ENCODE peak calls at places on chromosomes 1 and 21, in four cellular contexts. F is AG10803, M is ovary, H is psoas muscle. Y is an unnamed sample.

GRCh38 chr1:162088281-162088969 is 18.9 kb downstream of the NOS1AP start:
- DNase-seq in F (no peak), M (no peak), H (no peak), Y (no peak)

GRCh38 chr1:119038363-119038762 is 50.2 kb upstream of the TBX15 start:
- DNase-seq in F (no peak), M (no peak), H (no peak), Y (no peak)

GRCh38 chr1:20448626-20449215 is 37.3 kb downstream of the CAMK2N1 start:
- DNase-seq in F (no peak), M (no peak), H (no peak), Y (no peak)

GRCh38 chr1:58785424-58786058 is 1.7 kb upstream of the JUN start:
- DNase-seq in F (peak; percentile 70), M (no peak), H (peak; percentile 24), Y (peak; percentile 77)

GRCh38 chr1:18554597-18554996 is 73.9 kb downstream of the KLHDC7A start:
- DNase-seq in F (no peak), M (no peak), H (no peak), Y (no peak)

GRCh38 chr1:228287541-228288425 is 79.9 kb downstream of the OBSCN start:
- DNase-seq in F (no peak), M (no peak), H (peak; percentile 7), Y (peak; percentile 56)

GRCh38 chr1:75791022-75791421 is 5.0 kb downstream of the RABGGTB start:
- DNase-seq in F (no peak), M (no peak), H (no peak), Y (no peak)

GRCh38 chr1:212958175-212958574 is 7.8 kb downstream of the VASH2 start:
- DNase-seq in F (no peak), M (no peak), H (no peak), Y (no peak)

GRCh38 chr21:14480601-14481000 is 65.5 kb downstream of the SAMSN1 start:
- DNase-seq in F (no peak), M (no peak), H (no peak), Y (no peak)

GRCh38 chr21:23725576-23725975 is 1881.7 kb downstream of the MRPL39 start:
- DNase-seq in F (no peak), M (no peak), H (no peak), Y (no peak)
- TF ChIP-seq CTCF in F (no peak), M (no peak), H (no peak), Y (no peak)

GRCh38 chr1:31152181-31152768 is 86.8 kb upstream of the PUM1 start:
- DNase-seq in F (peak; percentile 71), M (no peak), H (no peak), Y (no peak)
- TF ChIP-seq CTCF in F (no peak), M (no peak), H (no peak), Y (no peak)

GRCh38 chr1:153663211-153663610 is 4.7 kb downstream of the SNAPIN start:
- DNase-seq in F (peak; percentile 54), M (peak; percentile 2), H (no peak), Y (no peak)

GRCh38 chr1:153659175-153659534 is 652 bp downstream of the SNAPIN start:
- DNase-seq in F (no peak), M (no peak), H (no peak), Y (no peak)

GRCh38 chr1:153662269-153662668 is 3.8 kb downstream of the SNAPIN start:
- DNase-seq in F (no peak), M (no peak), H (no peak), Y (no peak)

GRCh38 chr1:153659656-153660055 is 1.2 kb downstream of the SNAPIN start:
- DNase-seq in F (no peak), M (no peak), H (no peak), Y (no peak)

GRCh38 chr1:153661111-153661708 is 2.7 kb downstream of the SNAPIN start:
- DNase-seq in F (peak; percentile 28), M (no peak), H (no peak), Y (no peak)
- TF ChIP-seq CTCF in F (no peak), M (no peak), H (no peak), Y (no peak)

DNA sequence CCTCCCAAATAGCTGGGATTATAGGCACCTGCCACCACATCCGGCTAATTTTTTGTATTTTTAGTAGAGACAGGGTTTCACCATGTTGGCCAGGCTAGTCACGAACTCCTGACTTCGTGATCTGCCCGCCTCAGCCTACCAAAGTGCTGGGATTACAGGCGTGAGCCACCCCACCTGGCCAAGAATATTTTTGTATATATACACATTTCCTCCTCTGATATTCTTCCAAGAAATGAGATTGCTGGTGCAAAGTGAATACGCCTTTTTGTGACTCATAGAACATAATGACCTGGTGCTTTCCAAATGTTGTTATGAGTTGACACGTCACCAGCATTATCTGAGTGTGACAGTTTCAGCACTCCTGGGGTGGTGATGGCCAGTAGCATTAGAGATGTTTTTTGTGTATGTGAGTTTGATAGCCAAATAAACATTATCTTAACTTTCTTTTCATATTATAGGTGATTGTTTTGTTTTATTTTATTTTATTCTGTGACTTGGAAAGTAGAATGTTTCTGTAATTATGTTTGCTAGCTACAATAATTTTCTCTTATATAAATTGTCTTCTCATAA is 54.9 kb downstream of the KCNK1 start:
- DNase-seq in F (peak; percentile 40), M (no peak), H (no peak), Y (no peak)
- TF ChIP-seq CTCF in F (no peak), M (no peak), H (no peak), Y (no peak)

DNA sequence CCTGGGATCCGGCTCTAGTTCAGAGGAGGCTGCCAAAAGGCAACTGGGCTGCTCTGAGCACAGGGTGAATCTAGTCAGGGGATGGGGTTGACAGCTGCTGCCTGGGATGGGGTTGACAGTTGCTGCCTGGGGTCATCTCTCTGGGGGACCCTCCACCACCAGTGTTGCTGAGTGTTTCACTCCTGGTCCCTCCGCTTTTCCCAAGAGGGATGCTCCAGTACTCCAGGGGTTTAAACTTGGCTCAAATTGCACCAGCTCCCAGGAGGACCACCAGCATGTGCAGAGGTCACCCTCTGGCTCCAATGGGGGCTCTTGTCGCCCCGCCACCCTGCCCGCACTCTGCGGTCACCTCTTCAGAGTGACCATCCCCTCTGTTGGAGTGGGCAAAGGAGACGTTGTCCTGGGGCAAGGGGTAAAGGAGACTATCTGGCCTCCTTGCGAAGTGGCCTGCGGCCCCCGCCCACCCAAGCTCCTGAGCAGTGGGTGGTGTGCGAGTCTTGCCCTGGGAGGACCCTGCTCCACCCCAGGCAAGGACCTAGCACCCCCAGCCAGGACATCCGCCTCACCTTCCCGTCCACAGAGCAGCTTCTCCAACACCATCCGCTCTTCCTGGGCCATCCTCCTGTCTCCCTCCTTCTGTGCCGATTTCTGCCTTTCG is 52.6 kb downstream of the SIK1 start:
- DNase-seq in F (no peak), M (peak; percentile 10), H (no peak), Y (no peak)
- TF ChIP-seq CTCF in F (no peak), M (no peak), H (no peak), Y (no peak)

DNA sequence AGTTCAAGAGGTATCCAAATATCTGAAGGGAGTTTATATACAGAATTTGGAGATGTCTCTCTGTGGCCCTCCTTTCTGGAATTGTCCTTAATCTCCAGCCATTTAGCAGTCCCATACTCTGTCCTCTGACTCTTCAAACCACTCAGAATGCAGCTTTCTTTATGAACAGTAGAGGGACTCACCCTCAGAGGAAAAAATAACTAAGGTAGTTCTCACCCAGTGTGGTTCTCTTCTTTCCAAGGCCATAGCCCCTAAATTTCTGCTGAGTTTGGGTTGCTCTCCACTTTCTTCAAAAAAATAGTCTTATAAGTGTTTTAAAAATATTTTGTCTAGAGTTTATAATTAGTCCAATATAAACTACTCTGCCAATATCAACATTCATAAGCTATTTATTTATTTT is 369.7 kb downstream of the MATN1 start:
- DNase-seq in F (peak; percentile 20), M (no peak), H (no peak), Y (no peak)
- TF ChIP-seq CTCF in F (peak; percentile 66), M (no peak), H (peak; percentile 22), Y (no peak)

Y was measured in pancreas.